ENCODE peak calls at places on chromosome 18, in four cellular contexts. Z is PC-9, T is foreskin fibroblast, J is activated B cell treated with CpG ODN at 0.5 μM for 24 hours. N is an unnamed sample.

GRCh38 chr18:40250218-40250617 is 1704.8 kb upstream of the PIK3C3 start:
- DNase-seq in Z (no peak), J (no peak), T (no peak), N (no peak)

GRCh38 chr18:66160007-66160406 is 409.2 kb downstream of the CDH7 start:
- DNase-seq in J (no peak), T (no peak), Z (no peak), N (no peak)

GRCh38 chr18:33781429-33781828 is 203.4 kb downstream of the ASXL3 start:
- DNase-seq in J (no peak), T (no peak), Z (no peak), N (no peak)

GRCh38 chr18:65750421-65751144 is at the start of gene CDH7:
- DNase-seq in J (no peak), Z (peak), T (no peak), N (no peak)

GRCh38 chr18:33914399-33914798 is 310.3 kb downstream of the NOL4 start:
- DNase-seq in J (no peak), T (no peak), Z (no peak), N (no peak)

GRCh38 chr18:79756826-79757225 is 40.9 kb upstream of the KCNG2 start:
- DNase-seq in T (no peak), Z (no peak), J (peak), N (no peak)

GRCh38 chr18:70250781-70251180 is 38.1 kb upstream of the SOCS6 start:
- DNase-seq in T (no peak), J (no peak), Z (no peak), N (no peak)

GRCh38 chr18:3148930-3149535 is 70.7 kb downstream of the MYOM1 start:
- DNase-seq in Z (no peak), J (no peak), T (peak), N (no peak)

GRCh38 chr18:57143265-57143664 is 3.6 kb upstream of the BOD1L2 start:
- DNase-seq in T (no peak), Z (no peak), J (no peak), N (no peak)

GRCh38 chr18:23573948-23574431 is 12.3 kb downstream of the NPC1 start:
- DNase-seq in J (no peak), T (peak), Z (peak), N (peak)

GRCh38 chr18:9808530-9809241 is 77.1 kb upstream of the TXNDC2 start:
- DNase-seq in J (no peak), T (no peak), Z (no peak), N (no peak)

GRCh38 chr18:55101458-55101824 is 142.2 kb upstream of the CCDC68 start:
- DNase-seq in J (no peak), T (no peak), Z (no peak), N (no peak)

GRCh38 chr18:54679318-54680149 is 88.5 kb downstream of the DYNAP start:
- DNase-seq in Z (peak), T (peak), J (no peak), N (no peak)

GRCh38 chr18:1513519-1513918 is 608.8 kb downstream of the ADCYAP1 start:
- DNase-seq in T (no peak), Z (no peak), J (no peak), N (no peak)

GRCh38 chr18:28824183-28824574 is 647.2 kb upstream of the CDH2 start:
- DNase-seq in Z (no peak), J (no peak), T (no peak), N (no peak)

GRCh38 chr18:57077786-57078552 is 68.9 kb upstream of the BOD1L2 start:
- DNase-seq in J (peak), Z (no peak), T (no peak), N (no peak)

GRCh38 chr18:70195852-70196434 is 9.5 kb downstream of the RTTN start:
- DNase-seq in Z (peak), J (no peak), T (peak), N (no peak)

GRCh38 chr18:63339920-63340484 is 20.4 kb upstream of the BCL2 start:
- DNase-seq in T (no peak), J (no peak), Z (no peak), N (no peak)

GRCh38 chr18:25365242-25365641 is 13.3 kb upstream of the ZNF521 start:
- DNase-seq in T (no peak), J (no peak), Z (no peak), N (no peak)

GRCh38 chr18:11387880-11388279 is 221.5 kb upstream of the SLC35G4 start:
- DNase-seq in T (peak), J (no peak), Z (peak), N (no peak)

GRCh38 chr18:59267511-59268126 is 5.6 kb downstream of the RAX start:
- DNase-seq in T (no peak), Z (no peak), J (no peak), N (no peak)

GRCh38 chr18:69257861-69258458 is 142.7 kb upstream of the DOK6 start:
- DNase-seq in T (peak), J (no peak), Z (no peak), N (no peak)

GRCh38 chr18:49648811-49649210 is 87.0 kb downstream of the LIPG start:
- DNase-seq in Z (no peak), J (no peak), T (no peak), N (no peak)
- TF ChIP-seq CTCF in Z (peak), J (no peak), T (no peak), N (no peak)

DNA sequence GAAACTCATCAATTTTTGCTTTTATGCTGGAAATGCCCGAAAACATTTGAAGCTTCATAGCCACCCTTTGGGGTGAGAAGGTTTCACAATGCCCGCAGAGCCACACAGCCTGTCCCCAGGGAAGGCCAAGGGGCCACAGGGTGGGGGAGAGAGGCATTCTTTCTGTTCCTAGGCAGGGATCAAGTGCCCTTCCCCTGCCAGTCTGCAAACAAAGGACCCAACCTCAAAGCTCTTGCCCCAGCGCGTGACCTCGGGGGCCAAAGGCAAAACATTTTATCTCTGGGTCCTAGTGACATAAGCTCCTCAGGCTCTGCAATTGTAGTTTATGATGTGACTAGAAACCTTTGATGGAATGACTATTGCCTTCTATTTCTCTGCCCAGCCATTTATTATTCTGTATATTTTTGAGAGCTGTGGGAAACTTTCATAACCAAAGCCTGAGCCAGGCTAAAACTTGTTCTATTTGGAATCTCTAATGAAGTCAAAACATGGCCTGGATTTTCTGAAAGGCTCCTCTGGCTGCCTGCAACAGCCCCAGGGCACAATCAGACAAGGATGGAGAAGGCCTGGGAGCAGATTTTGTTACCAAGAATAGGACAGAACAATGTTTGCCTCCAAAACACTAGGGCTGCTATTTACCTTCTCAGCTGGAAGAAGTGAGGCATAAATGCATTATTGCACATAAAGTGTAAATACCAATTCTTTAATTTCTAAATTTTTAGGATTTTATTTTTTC is 137.3 kb upstream of the KCTD1 start:
- DNase-seq in J (no peak), Z (no peak), T (no peak), N (peak)
- TF ChIP-seq CTCF in J (no peak), Z (no peak), T (no peak), N (no peak)

GRCh38 chr18:22349317-22349898 is 68.3 kb downstream of the CTAGE1 start:
- DNase-seq in Z (no peak), T (no peak), J (no peak), N (no peak)

GRCh38 chr18:22349966-22350365 is 67.7 kb downstream of the CTAGE1 start:
- DNase-seq in Z (no peak), J (no peak), T (no peak), N (no peak)

GRCh38 chr18:22355598-22355997 is 62.1 kb downstream of the CTAGE1 start:
- DNase-seq in T (no peak), Z (no peak), J (no peak), N (no peak)

GRCh38 chr18:22355069-22355468 is 62.6 kb downstream of the CTAGE1 start:
- DNase-seq in T (no peak), J (no peak), Z (no peak), N (no peak)
- TF ChIP-seq CTCF in T (no peak), J (no peak), Z (no peak), N (no peak)

GRCh38 chr18:31316974-31317373 is 986 bp upstream of the DSG1 start:
- DNase-seq in T (no peak), J (no peak), Z (no peak), N (no peak)
- TF ChIP-seq CTCF in T (no peak), J (no peak), Z (no peak), N (no peak)

GRCh38 chr18:44851806-44852205 is 171.1 kb downstream of the SETBP1 start:
- DNase-seq in Z (no peak), T (no peak), J (no peak), N (no peak)
- TF ChIP-seq CTCF in Z (no peak), T (no peak), J (no peak), N (no peak)

N was measured in left lung.